ENCODE peak calls at places on chromosome 17, in nine cellular contexts. X, R, B, S, H, E, F, T and Y are unnamed samples.

GRCh38 chr17:73989671-73990070 is 213.8 kb upstream of the RPL38 start:
- DNase-seq in H (no peak), X (no peak), E (no peak), T (no peak), R (no peak), F (no peak), S (no peak), B (no peak), Y (no peak)

GRCh38 chr17:82235775-82236141 is 6.9 kb downstream of the SLC16A3 start:
- DNase-seq in H (no peak), R (no peak), E (no peak), F (no peak), X (peak), B (no peak), S (no peak), T (no peak), Y (no peak)

GRCh38 chr17:17724307-17724921 is 43.2 kb downstream of the RAI1 start:
- DNase-seq in E (no peak), X (no peak), H (no peak), F (peak), B (no peak), T (peak), R (no peak), S (peak), Y (no peak)

GRCh38 chr17:16997514-16998429 is 25.9 kb upstream of the TNFRSF13B start:
- DNase-seq in F (no peak), H (no peak), R (peak), E (no peak), X (no peak), S (no peak), T (no peak), B (peak), Y (peak)

GRCh38 chr17:11140028-11140427 is 101.0 kb upstream of the SHISA6 start:
- DNase-seq in T (no peak), R (peak), F (peak), B (no peak), S (no peak), H (no peak), X (no peak), E (no peak), Y (no peak)

GRCh38 chr17:50062323-50063243 is 6.7 kb downstream of the ITGA3 start:
- DNase-seq in X (peak), T (peak), B (peak), F (no peak), S (no peak), E (peak), R (peak), H (peak), Y (peak)

GRCh38 chr17:1003972-1004768 is 7.2 kb downstream of the TIMM22 start:
- DNase-seq in S (no peak), R (no peak), E (no peak), H (no peak), X (no peak), T (no peak), B (no peak), F (no peak), Y (no peak)

GRCh38 chr17:43958953-43959352 is 5.2 kb upstream of the PYY start:
- DNase-seq in R (no peak), H (no peak), T (no peak), S (no peak), B (no peak), F (no peak), X (peak), E (no peak), Y (peak)

GRCh38 chr17:78527345-78527744 is 49.9 kb downstream of the DNAH17 start:
- DNase-seq in F (no peak), H (no peak), S (no peak), E (no peak), T (no peak), R (no peak), B (no peak), X (no peak), Y (no peak)

GRCh38 chr17:1069847-1070246 is 72.9 kb downstream of the TIMM22 start:
- DNase-seq in B (no peak), H (no peak), T (no peak), R (peak), E (no peak), X (no peak), F (no peak), S (no peak), Y (no peak)

GRCh38 chr17:27091043-27091497 is 202.8 kb upstream of the WSB1 start:
- DNase-seq in F (no peak), E (no peak), T (no peak), S (no peak), X (no peak), B (no peak), R (no peak), H (no peak), Y (no peak)

GRCh38 chr17:44940321-44940720 is 7.3 kb downstream of the KIF18B start:
- DNase-seq in X (peak), T (peak), H (peak), B (peak), S (no peak), E (no peak), R (no peak), F (no peak), Y (peak)

GRCh38 chr17:42520540-42520951 is 15.5 kb upstream of the NAGLU start:
- DNase-seq in E (no peak), T (no peak), B (no peak), X (no peak), S (peak), F (no peak), H (no peak), R (no peak), Y (no peak)
- TF ChIP-seq CTCF in E (peak), T (peak), B (peak), X (peak), S (peak), F (peak), H (peak), R (peak), Y (peak)

DNA sequence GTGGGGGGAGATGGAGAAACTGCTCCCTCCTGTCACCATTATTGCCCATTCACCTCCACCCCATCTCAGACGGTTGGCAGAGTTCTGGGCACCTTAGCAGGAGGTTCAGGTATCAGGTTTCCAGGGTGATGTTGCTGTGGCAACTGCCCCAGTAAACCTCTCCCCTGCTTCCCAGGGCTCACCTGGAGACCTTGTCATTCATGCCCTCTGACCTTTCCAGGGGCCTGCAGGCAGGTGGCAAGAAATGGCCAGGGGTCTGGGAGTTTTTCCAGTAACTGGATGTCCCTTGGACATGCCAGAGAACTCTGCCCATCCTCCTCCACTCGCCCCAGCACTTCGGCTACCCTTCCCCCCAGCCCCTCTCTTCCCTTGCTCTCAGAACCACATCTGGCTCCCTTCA is 8.4 kb downstream of the MLLT6 start:
- DNase-seq in T (no peak), R (no peak), S (no peak), E (no peak), X (no peak), B (no peak), F (no peak), H (no peak), Y (no peak)
- TF ChIP-seq CTCF in T (no peak), R (no peak), S (no peak), E (no peak), X (no peak), B (no peak), F (no peak), H (no peak), Y (no peak)

DNA sequence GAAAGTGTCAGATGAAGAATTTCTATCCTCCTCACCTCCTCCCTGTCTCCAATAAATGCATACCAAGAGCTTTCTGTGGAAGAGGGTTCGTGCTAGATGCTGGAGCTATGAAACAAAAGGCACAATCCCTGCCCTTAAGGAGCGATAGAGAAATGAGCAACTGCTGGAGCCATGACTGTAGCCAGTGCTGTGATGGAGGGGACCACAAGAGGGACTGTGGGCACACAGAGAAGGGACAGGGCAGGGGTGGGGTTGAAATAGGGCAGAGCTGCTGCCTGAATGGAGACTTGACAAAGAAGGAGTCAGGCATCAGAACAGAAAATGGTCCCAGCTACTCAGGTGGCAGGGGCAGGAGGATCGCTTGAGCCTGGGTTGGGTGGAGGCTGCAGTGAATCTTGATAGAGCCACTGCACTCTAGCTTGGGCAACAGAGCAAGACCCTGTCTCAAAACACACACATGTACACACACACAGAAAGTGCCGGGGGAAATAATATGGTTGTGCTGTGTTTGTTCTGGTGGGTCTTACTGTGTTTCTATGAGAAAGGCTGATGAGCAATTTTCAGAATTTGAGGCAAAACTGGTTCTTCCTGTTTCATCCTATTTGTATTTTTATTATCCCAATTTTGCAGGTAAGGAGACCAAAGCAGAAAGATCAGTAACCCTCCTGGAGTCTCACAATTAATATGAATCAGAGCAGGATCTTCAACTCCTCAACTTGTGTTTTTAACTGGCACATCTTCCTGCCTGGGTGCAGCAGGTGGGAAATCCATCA is 16.5 kb downstream of the TMEM98 start:
- DNase-seq in H (no peak), R (no peak), T (no peak), B (no peak), X (peak), S (no peak), F (no peak), E (no peak), Y (no peak)
- TF ChIP-seq CTCF in H (no peak), R (no peak), T (no peak), B (no peak), X (no peak), S (no peak), F (no peak), E (no peak), Y (no peak)

DNA sequence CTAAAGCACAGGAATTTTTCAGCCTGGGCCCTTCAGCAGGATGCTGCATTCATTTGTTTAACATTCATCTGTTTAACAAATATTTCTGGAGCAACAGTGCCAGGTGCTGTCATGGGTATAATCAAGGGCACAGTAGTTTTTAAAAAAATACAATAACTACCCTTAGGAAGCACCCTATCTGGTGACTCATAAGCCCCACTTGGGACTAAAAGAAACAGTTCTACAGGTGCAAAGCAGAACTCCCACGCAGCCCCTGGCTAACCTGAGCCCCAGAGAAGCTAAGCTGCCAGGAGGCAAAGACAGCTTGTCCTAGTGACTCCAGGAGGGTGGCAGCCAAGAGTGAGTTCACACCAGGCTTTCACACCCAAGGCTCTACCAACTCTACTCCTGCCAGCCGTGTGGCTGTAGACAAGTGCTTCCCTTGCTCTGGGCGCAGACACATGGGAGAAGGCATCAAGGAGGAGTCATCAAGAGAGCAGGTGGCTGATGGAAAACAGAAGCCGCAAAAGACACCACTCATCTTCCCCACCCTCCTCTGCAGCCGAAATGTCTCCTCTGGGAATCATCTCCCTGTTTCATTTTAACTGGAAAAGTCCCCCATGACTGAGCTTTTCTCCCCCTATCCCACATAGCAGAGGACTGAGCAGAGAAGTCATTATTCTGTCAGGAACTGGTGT is 14.4 kb downstream of the CUEDC1 start:
- DNase-seq in B (no peak), F (no peak), H (no peak), T (no peak), E (peak), R (peak), X (no peak), S (peak), Y (peak)
- TF ChIP-seq CTCF in B (no peak), F (no peak), H (no peak), T (no peak), E (no peak), R (no peak), X (no peak), S (no peak), Y (no peak)

GRCh38 chr17:38922538-38923291 is 2.7 kb upstream of the LASP1NB start:
- DNase-seq in B (no peak), H (no peak), F (peak), S (no peak), E (peak), R (peak), X (peak), T (peak), Y (peak)
- TF ChIP-seq CTCF in B (no peak), H (no peak), F (no peak), S (no peak), E (no peak), R (no peak), X (no peak), T (no peak), Y (no peak)

DNA sequence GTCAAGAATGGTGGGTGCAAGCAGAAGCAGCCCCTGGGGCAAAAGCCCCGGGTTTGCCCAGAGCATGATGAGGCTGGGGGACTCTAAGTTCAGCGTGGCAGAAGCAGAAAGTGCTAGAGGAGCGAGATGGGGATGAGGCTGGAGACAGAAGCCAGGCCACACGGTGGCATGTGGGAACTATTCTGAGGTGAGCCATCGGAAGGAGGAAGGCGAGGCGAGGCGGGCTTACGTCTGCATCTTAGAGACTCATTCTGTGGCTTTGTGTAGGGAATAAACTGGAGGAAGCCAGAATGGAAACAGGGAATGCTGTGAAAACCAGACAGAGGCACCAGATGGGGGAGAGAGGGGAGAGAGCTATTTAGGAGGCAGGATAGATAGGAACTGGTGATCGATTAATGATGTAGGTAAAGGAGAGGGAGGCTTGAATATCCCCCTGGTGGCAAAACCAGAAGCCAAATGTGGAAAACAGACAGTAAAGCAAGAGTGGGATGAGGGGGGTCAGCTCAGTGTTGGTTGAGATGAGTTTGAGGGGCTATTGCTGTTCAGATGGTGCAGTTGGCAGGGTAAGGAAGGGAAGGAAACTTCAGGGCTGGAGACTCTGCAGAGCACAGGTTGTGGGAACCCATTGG is 3.1 kb upstream of the TNFSF13 start:
- DNase-seq in H (no peak), F (no peak), B (no peak), X (no peak), S (no peak), E (no peak), T (no peak), R (no peak), Y (no peak)
- TF ChIP-seq CTCF in H (no peak), F (no peak), B (no peak), X (peak), S (peak), E (no peak), T (peak), R (no peak), Y (peak)

DNA sequence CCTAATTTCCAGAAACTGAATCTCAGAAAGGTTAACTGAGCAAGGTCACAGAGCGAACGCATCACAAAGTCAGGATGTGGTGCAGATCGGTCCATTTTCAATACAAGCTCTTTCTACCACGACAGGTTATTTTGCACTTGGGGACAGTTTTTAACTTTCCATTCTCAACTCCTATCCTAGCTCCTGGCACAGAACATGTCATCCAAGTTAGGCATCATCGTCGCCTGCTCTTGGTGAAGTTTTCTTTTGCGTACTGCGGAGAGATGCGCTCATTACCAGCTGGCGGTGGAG is 15.5 kb upstream of the ERN1 start:
- DNase-seq in H (no peak), S (no peak), R (no peak), B (no peak), X (no peak), T (no peak), E (no peak), F (no peak), Y (no peak)
- TF ChIP-seq CTCF in H (no peak), S (no peak), R (no peak), B (no peak), X (no peak), T (no peak), E (no peak), F (no peak), Y (no peak)

GRCh38 chr17:28675980-28676379 is 14.0 kb downstream of the SUPT6H start:
- DNase-seq in S (peak), X (peak), T (no peak), B (peak), F (no peak), E (no peak), H (peak), R (no peak), Y (no peak)
- TF ChIP-seq CTCF in S (no peak), X (peak), T (peak), B (peak), F (peak), E (no peak), H (peak), R (no peak), Y (no peak)